ENCODE peak calls at places on chromosomes 7 and 10, in ten cellular contexts. C is HL-60; I is fibroblast of the conjunctiva; F is ELF-1; Q is activated naive CD8-positive, alpha-beta T cell treated with anti-CD3 and anti-CD28 coated beads for 36 hours; D is ovary; T is HS-27A; L is dermis blood vessel endothelial cell; N is activated CD8-positive, alpha-beta T cell treated with anti-CD3 and anti-CD28 coated beads for 36 hours; P is stomach. E is an unnamed sample.

GRCh38 chr7:40698214-40698920 is 563.6 kb downstream of the SUGCT start:
- DNase-seq in I (no peak), Q (no peak), N (no peak), D (no peak), L (no peak), T (no peak), C (no peak), P (no peak), F (no peak), E (no peak)

GRCh38 chr10:73576178-73576889 is 14.8 kb downstream of the USP54 start:
- DNase-seq in L (peak), F (no peak), I (peak), D (no peak), P (peak), Q (no peak), T (no peak), C (no peak), N (no peak), E (no peak)

GRCh38 chr10:12406764-12407400 is 57.5 kb downstream of the CAMK1D start:
- DNase-seq in Q (no peak), P (no peak), L (no peak), F (peak), T (no peak), N (no peak), C (no peak), I (no peak), D (no peak), E (no peak)

GRCh38 chr7:27576360-27576944 is 86.2 kb downstream of the HIBADH start:
- DNase-seq in D (no peak), P (no peak), Q (no peak), L (peak), T (no peak), F (no peak), C (no peak), N (no peak), I (peak), E (peak)

GRCh38 chr7:1030444-1031070 is 13.8 kb upstream of the GPR146 start:
- DNase-seq in I (no peak), D (no peak), L (no peak), C (no peak), N (no peak), T (no peak), Q (no peak), P (no peak), F (no peak), E (no peak)

GRCh38 chr10:8137272-8137680 is 82.8 kb downstream of the GATA3 start:
- DNase-seq in Q (peak), N (peak), D (no peak), L (no peak), I (no peak), C (no peak), T (no peak), P (no peak), F (no peak), E (no peak)

GRCh38 chr10:98472171-98472570 is 25.4 kb upstream of the HPS1 start:
- DNase-seq in I (no peak), T (no peak), Q (no peak), C (no peak), N (no peak), P (no peak), D (no peak), L (no peak), F (peak), E (no peak)

GRCh38 chr7:139182363-139182762 is 48.7 kb upstream of the UBN2 start:
- DNase-seq in T (no peak), F (peak), D (no peak), I (no peak), Q (no peak), P (no peak), C (no peak), L (no peak), N (no peak), E (no peak)

GRCh38 chr10:121947931-121948330 is 20.1 kb upstream of the ATE1 start:
- DNase-seq in N (no peak), F (no peak), Q (no peak), L (peak), T (no peak), I (no peak), P (no peak), D (no peak), C (no peak), E (peak)

GRCh38 chr7:135981958-135982646 is 4.9 kb upstream of the MTPN start:
- DNase-seq in F (no peak), Q (no peak), I (no peak), D (no peak), P (no peak), C (no peak), N (no peak), T (no peak), L (no peak), E (no peak)

GRCh38 chr7:135771961-135772638 is 23.5 kb upstream of the FAM180A start:
- DNase-seq in P (no peak), T (no peak), D (no peak), Q (no peak), C (peak), I (peak), L (no peak), F (peak), N (no peak), E (peak)

GRCh38 chr7:151608031-151608551 is 88.4 kb upstream of the RHEB start:
- DNase-seq in C (no peak), F (peak), Q (no peak), L (peak), I (no peak), D (no peak), T (no peak), N (peak), P (no peak), E (peak)

GRCh38 chr10:97522071-97522470 is 23.3 kb downstream of the UBTD1 start:
- DNase-seq in Q (no peak), D (no peak), P (no peak), N (no peak), I (no peak), F (no peak), L (no peak), C (no peak), T (no peak), E (no peak)

GRCh38 chr10:14362098-14362497 is 31.4 kb upstream of the FRMD4A start:
- DNase-seq in F (no peak), L (no peak), N (no peak), C (no peak), I (no peak), P (no peak), T (no peak), D (no peak), Q (no peak), E (no peak)

GRCh38 chr7:106065560-106066500 is 46.3 kb downstream of the SYPL1 start:
- DNase-seq in P (peak), L (peak), T (no peak), D (no peak), F (peak), Q (no peak), C (no peak), N (no peak), I (no peak), E (no peak)

GRCh38 chr10:4353059-4353655 is 472.9 kb upstream of the AKR1E2 start:
- DNase-seq in F (no peak), I (no peak), L (peak), N (no peak), P (no peak), D (no peak), C (no peak), T (no peak), Q (no peak), E (no peak)

GRCh38 chr7:132773527-132773956 is 197.3 kb upstream of the PLXNA4 start:
- DNase-seq in I (peak), L (no peak), T (no peak), N (no peak), Q (no peak), P (no peak), F (no peak), C (no peak), D (no peak), E (no peak)

GRCh38 chr10:78594938-78595645 is 473.7 kb upstream of the ZMIZ1 start:
- DNase-seq in T (no peak), Q (no peak), P (no peak), C (no peak), D (no peak), N (no peak), I (no peak), F (no peak), L (no peak), E (no peak)

GRCh38 chr7:104973227-104973626 is 40.8 kb upstream of the KMT2E start:
- DNase-seq in C (no peak), Q (no peak), I (no peak), N (no peak), D (no peak), F (no peak), T (no peak), L (no peak), P (no peak), E (no peak)

GRCh38 chr10:89355373-89355772 is 22.5 kb upstream of the IFIT1B start:
- DNase-seq in I (no peak), N (no peak), F (no peak), D (no peak), C (no peak), Q (no peak), P (no peak), T (no peak), L (no peak), E (no peak)

GRCh38 chr10:125799446-125799845 is 23.6 kb downstream of the UROS start:
- DNase-seq in F (no peak), T (no peak), P (no peak), N (no peak), Q (no peak), C (no peak), D (no peak), L (no peak), I (no peak), E (no peak)

GRCh38 chr7:71140264-71140663 is 8.3 kb downstream of the GALNT17 start:
- DNase-seq in C (no peak), T (no peak), P (no peak), Q (no peak), I (no peak), N (no peak), D (no peak), F (no peak), L (no peak), E (no peak)

GRCh38 chr10:48506147-48506917 is 98.5 kb downstream of the ARHGAP22 start:
- DNase-seq in T (no peak), P (peak), D (peak), N (peak), I (peak), C (peak), Q (no peak), L (peak), F (no peak), E (peak)

GRCh38 chr7:92634125-92634710 is 44.0 kb upstream of the FAM133B start:
- DNase-seq in Q (no peak), P (no peak), C (no peak), F (no peak), T (no peak), N (no peak), I (no peak), L (peak), D (no peak), E (no peak)

GRCh38 chr10:30820282-30820991 is 190.9 kb upstream of the LYZL2 start:
- DNase-seq in I (peak), Q (no peak), C (no peak), F (no peak), L (peak), D (no peak), T (peak), P (no peak), N (no peak), E (no peak)